ENCODE peak calls at places on chromosomes 13 and 19, in eight cellular contexts. E is ascending aorta, M is RWPE2, S is ovary, F is GM23338, L is hepatocyte, X is Peyer's patch, J is IMR-90. B is an unnamed sample. For H3K4me1, the result is how much of the 10 kb centered on the place peaks cover.

GRCh38 chr19:16920816-16921529 is 32.2 kb downstream of the F2RL3 start:
- DNase-seq in E (no peak), M (peak), S (no peak), F (no peak), L (peak), X (no peak), J (peak), B (peak)

GRCh38 chr13:95349267-95349666 is 48.0 kb upstream of the ABCC4 start:
- DNase-seq in E (no peak), M (no peak), S (no peak), F (no peak), L (no peak), X (no peak), J (peak), B (peak)

GRCh38 chr19:41144403-41144802 is 30.2 kb downstream of the CYP2F1 start:
- DNase-seq in E (no peak), M (peak), S (peak), F (peak), L (peak), X (peak), J (peak), B (peak)

GRCh38 chr19:51326216-51327065 is 15.0 kb downstream of the IGLON5 start:
- DNase-seq in E (no peak), M (no peak), S (no peak), F (no peak), L (no peak), X (no peak), J (no peak), B (no peak)

GRCh38 chr13:33352520-33352919 is 67.0 kb upstream of the STARD13 start:
- DNase-seq in E (no peak), M (no peak), S (no peak), F (no peak), L (no peak), X (no peak), J (no peak), B (no peak)

GRCh38 chr13:36919833-36920611 is at the start of gene SMAD9:
- DNase-seq in E (no peak), M (no peak), S (peak), F (peak), L (peak), X (peak), J (peak), B (peak)

GRCh38 chr13:114131581-114132418 is 623 bp downstream of the RASA3 start:
- DNase-seq in E (no peak), M (no peak), S (no peak), F (peak), L (no peak), X (peak), J (no peak), B (peak)

GRCh38 chr19:35712529-35712909 is 5.3 kb upstream of the KMT2B start:
- DNase-seq in E (no peak), M (no peak), S (no peak), F (no peak), L (no peak), X (no peak), J (no peak), B (no peak)

GRCh38 chr13:44768233-44768632 is 192.1 kb upstream of the TSC22D1 start:
- DNase-seq in E (no peak), M (no peak), S (no peak), F (no peak), L (no peak), X (no peak), J (no peak), B (no peak)

GRCh38 chr13:106182404-106182803 is 353.1 kb downstream of the EFNB2 start:
- DNase-seq in E (no peak), M (no peak), S (no peak), F (no peak), L (no peak), X (no peak), J (peak), B (peak)

GRCh38 chr19:40139533-40140287 is 49.0 kb upstream of the ZNF780A start:
- DNase-seq in E (no peak), M (no peak), S (no peak), F (peak), L (peak), X (no peak), J (peak), B (peak)

DNA sequence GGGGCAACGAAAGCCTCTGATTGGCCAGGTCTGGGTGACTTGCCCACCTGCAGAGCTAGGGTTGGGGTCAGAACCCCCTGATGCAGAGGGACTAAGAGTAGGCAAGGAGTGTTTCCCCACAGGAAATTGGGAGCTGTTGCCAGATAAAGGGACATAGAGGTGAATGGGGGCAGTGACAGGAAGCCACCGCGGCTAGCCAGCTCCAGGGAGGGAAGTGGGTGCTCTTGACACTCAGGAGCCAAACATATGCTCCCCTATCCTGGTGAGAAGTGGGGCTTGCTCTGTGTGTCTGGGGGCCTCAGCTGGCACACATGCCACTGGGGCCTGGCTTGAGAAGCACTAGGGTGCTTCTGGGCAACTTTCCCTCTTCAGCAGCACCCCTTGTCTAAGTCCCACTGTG is 26.0 kb downstream of the WDR88 start:
- DNase-seq in E (no peak), M (no peak), S (no peak), F (no peak), L (no peak), X (no peak), J (no peak), B (no peak)
- H3K4me3 ChIP-seq in E (no peak), M (no peak), S (no peak), F (no peak), L (no peak), X (no peak), J (no peak), B (no peak)

GRCh38 chr13:111027481-111028439 is 87.3 kb upstream of the ARHGEF7 start:
- DNase-seq in E (no peak), M (no peak), S (no peak), F (no peak), L (no peak), X (no peak), J (peak), B (peak)
- TF ChIP-seq CTCF in E (no peak), M (no peak), S (no peak), F (no peak), L (peak), X (no peak), J (peak), B (peak)

GRCh38 chr19:33612928-33613327 is 8.8 kb upstream of the CHST8 start:
- DNase-seq in E (no peak), M (no peak), S (no peak), F (no peak), L (no peak), X (no peak), J (no peak), B (no peak)

GRCh38 chr19:33609353-33609752 is 12.4 kb upstream of the CHST8 start:
- DNase-seq in E (no peak), M (no peak), S (no peak), F (no peak), L (no peak), X (no peak), J (no peak), B (no peak)

GRCh38 chr19:33606556-33606955 is 15.2 kb upstream of the CHST8 start:
- DNase-seq in E (no peak), M (no peak), S (no peak), F (no peak), L (no peak), X (no peak), J (no peak), B (no peak)

GRCh38 chr19:33613601-33614000 is 8.2 kb upstream of the CHST8 start:
- DNase-seq in E (no peak), M (no peak), S (no peak), F (no peak), L (no peak), X (no peak), J (no peak), B (no peak)

DNA sequence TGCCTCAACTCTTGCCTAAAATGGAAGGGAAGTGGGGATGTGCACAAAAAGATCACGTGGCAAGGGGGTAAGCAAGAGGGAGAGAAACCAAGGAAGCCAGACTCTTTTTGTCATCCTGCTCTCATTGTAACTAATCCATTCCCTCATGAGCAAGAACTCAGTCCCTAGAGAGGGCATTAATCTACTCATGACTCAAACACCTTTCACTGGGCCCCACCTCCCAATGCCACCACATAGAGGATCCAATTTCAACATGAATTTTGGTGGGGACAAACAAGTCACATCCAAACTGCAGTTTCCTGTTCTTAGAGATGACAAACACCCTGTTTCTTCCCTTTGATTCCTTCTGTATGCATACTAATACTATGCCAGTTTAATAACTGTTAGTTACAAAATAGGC is 11.2 kb upstream of the CHST8 start:
- DNase-seq in E (no peak), M (no peak), S (no peak), F (no peak), L (no peak), X (no peak), J (no peak), B (no peak)
- H3K4me1 ChIP-seq in E (under half), M (under half), S (under half), F (under half), L (under half), X (under half), J (under half), B (under half)

GRCh38 chr19:13961826-13962737 is 9.8 kb downstream of the DCAF15 start:
- DNase-seq in E (no peak), M (no peak), S (peak), F (peak), L (peak), X (no peak), J (peak), B (peak)

GRCh38 chr19:13960863-13961784 is 8.8 kb downstream of the DCAF15 start:
- DNase-seq in E (no peak), M (no peak), S (no peak), F (no peak), L (peak), X (no peak), J (no peak), B (no peak)

GRCh38 chr19:13964776-13965175 is 12.5 kb downstream of the DCAF15 start:
- DNase-seq in E (no peak), M (no peak), S (no peak), F (no peak), L (no peak), X (no peak), J (peak), B (peak)

GRCh38 chr19:13963603-13964105 is 11.3 kb downstream of the DCAF15 start:
- DNase-seq in E (no peak), M (no peak), S (no peak), F (peak), L (peak), X (no peak), J (no peak), B (no peak)

GRCh38 chr19:13962738-13963602 is 10.7 kb downstream of the DCAF15 start:
- DNase-seq in E (no peak), M (no peak), S (peak), F (peak), L (peak), X (no peak), J (peak), B (peak)
- H3K4me3 ChIP-seq in E (no peak), M (no peak), S (peak), F (peak), L (no peak), X (no peak), J (no peak), B (peak)

DNA sequence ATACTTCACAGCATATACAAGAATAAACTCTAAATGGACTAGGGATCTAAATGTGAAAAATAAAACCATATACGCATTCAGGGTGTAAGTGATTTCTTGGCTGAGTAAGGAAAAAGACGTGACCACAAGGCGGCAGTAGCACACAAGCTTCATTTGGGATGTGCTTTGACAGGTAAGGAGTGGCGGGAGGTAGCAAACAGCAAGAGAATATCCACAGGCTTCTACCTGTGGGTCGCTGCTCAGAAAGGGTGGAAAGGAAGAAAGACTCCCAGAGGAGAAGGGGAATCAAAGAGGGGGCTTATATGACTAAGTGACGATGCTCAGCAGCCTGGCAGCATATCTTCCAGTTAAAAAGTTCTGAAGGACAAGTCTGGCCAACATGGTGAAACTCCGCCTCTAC is 2.5 kb upstream of the ZNF121 start:
- DNase-seq in E (no peak), M (no peak), S (peak), F (peak), L (peak), X (peak), J (peak), B (peak)
- TF ChIP-seq CTCF in E (peak), M (peak), S (peak), F (peak), L (peak), X (peak), J (peak), B (peak)

GRCh38 chr13:74061939-74062595 is 72.1 kb downstream of the KLF12 start:
- DNase-seq in E (no peak), M (no peak), S (no peak), F (no peak), L (no peak), X (no peak), J (peak), B (peak)

GRCh38 chr13:74066937-74067336 is 67.3 kb downstream of the KLF12 start:
- DNase-seq in E (no peak), M (no peak), S (no peak), F (no peak), L (no peak), X (no peak), J (peak), B (peak)

GRCh38 chr13:74064805-74065204 is 69.4 kb downstream of the KLF12 start:
- DNase-seq in E (no peak), M (no peak), S (no peak), F (no peak), L (no peak), X (no peak), J (peak), B (peak)

GRCh38 chr13:74062933-74063332 is 71.3 kb downstream of the KLF12 start:
- DNase-seq in E (peak), M (no peak), S (peak), F (no peak), L (no peak), X (peak), J (peak), B (peak)

DNA sequence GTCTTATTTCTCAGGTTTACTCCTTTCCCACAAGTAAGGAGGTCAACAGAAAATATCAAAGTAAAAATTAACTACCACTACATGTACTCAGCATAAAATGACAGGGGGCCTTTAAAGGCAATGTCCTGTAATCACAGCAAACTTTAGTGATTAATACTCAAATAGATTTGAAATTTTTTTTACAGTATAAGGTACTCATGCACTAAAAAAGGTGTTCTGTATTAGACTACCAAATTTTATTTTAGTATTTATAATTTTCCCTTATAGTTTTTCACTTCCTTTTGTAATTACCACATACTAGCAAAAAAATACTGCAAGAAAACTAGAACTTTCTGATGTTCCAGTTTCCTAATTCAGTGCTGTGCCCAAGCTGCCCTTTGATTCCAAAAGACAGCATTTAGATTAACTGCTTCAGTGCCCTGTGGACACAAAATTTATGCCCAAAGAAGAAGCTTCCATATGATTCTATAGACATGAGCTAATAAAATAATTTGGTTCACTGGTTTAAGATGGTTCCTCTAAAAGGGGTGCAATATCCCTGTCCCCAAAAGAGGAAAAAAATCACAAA is 70.6 kb downstream of the KLF12 start:
- DNase-seq in E (no peak), M (no peak), S (no peak), F (no peak), L (no peak), X (no peak), J (no peak), B (no peak)
- H3K4me1 ChIP-seq in E (under half), M (under half), S (under half), F (under half), L (under half), X (under half), J (under half), B (under half)

GRCh38 chr13:49258097-49258796 is 10.5 kb downstream of the CDADC1 start:
- DNase-seq in E (no peak), M (no peak), S (no peak), F (no peak), L (no peak), X (no peak), J (no peak), B (no peak)
- H3K4me3 ChIP-seq in E (peak), M (no peak), S (peak), F (no peak), L (no peak), X (peak), J (no peak), B (peak)

GRCh38 chr19:45884682-45885555 is 1.0 kb downstream of the IRF2BP1 start:
- DNase-seq in E (no peak), M (no peak), S (peak), F (peak), L (no peak), X (no peak), J (no peak), B (no peak)
- TF ChIP-seq CTCF in E (no peak), M (no peak), S (no peak), F (no peak), L (no peak), X (no peak), J (no peak), B (no peak)